ENCODE peak calls at places on chromosome 4, in ten cellular contexts. One of them, this sample, is unnamed.

GRCh38 chr4:183171484-183172267 is 72.6 kb downstream of the WWC2 start:
- DNase-seq in AG10803: no peak
- DNase-seq in brain microvascular endothelial cell: no peak
- DNase-seq in suprapubic skin: no peak
- DNase-seq in WTC11: no peak
- DNase-seq in hepatocyte: no peak
- DNase-seq in GM20000: no peak
- DNase-seq in right lobe of liver: no peak
- DNase-seq in activated B cell treated with CpG ODN at 0.5 μM for 24 hours: no peak
- DNase-seq in H1: no peak
- DNase-seq in this sample: no peak

GRCh38 chr4:85955614-85956295 is 404.1 kb downstream of the MAPK10 start:
- DNase-seq in AG10803: no peak
- DNase-seq in brain microvascular endothelial cell: no peak
- DNase-seq in suprapubic skin: no peak
- DNase-seq in WTC11: no peak
- DNase-seq in hepatocyte: no peak
- DNase-seq in GM20000: no peak
- DNase-seq in right lobe of liver: no peak
- DNase-seq in activated B cell treated with CpG ODN at 0.5 μM for 24 hours: no peak
- DNase-seq in H1: no peak
- DNase-seq in this sample: no peak

GRCh38 chr4:188109157-188109755 is at the start of gene TRIML2:
- DNase-seq in AG10803: no peak
- DNase-seq in brain microvascular endothelial cell: no peak
- DNase-seq in suprapubic skin: no peak
- DNase-seq in WTC11: peak
- DNase-seq in hepatocyte: no peak
- DNase-seq in GM20000: no peak
- DNase-seq in right lobe of liver: no peak
- DNase-seq in activated B cell treated with CpG ODN at 0.5 μM for 24 hours: no peak
- DNase-seq in H1: no peak
- DNase-seq in this sample: no peak

GRCh38 chr4:158535130-158535614 is 13.5 kb downstream of the RXFP1 start:
- DNase-seq in AG10803: peak
- DNase-seq in brain microvascular endothelial cell: peak
- DNase-seq in suprapubic skin: no peak
- DNase-seq in WTC11: no peak
- DNase-seq in hepatocyte: peak
- DNase-seq in GM20000: no peak
- DNase-seq in right lobe of liver: no peak
- DNase-seq in activated B cell treated with CpG ODN at 0.5 μM for 24 hours: no peak
- DNase-seq in H1: no peak
- DNase-seq in this sample: no peak

GRCh38 chr4:182555997-182556418 is 312.8 kb downstream of the TENM3 start:
- DNase-seq in AG10803: peak
- DNase-seq in brain microvascular endothelial cell: peak
- DNase-seq in suprapubic skin: no peak
- DNase-seq in WTC11: no peak
- DNase-seq in hepatocyte: peak
- DNase-seq in GM20000: no peak
- DNase-seq in right lobe of liver: no peak
- DNase-seq in activated B cell treated with CpG ODN at 0.5 μM for 24 hours: no peak
- DNase-seq in H1: no peak
- DNase-seq in this sample: no peak

GRCh38 chr4:59841698-59842097 is 1358.4 kb upstream of the ADGRL3 start:
- DNase-seq in AG10803: no peak
- DNase-seq in brain microvascular endothelial cell: no peak
- DNase-seq in suprapubic skin: no peak
- DNase-seq in WTC11: no peak
- DNase-seq in hepatocyte: no peak
- DNase-seq in GM20000: no peak
- DNase-seq in right lobe of liver: no peak
- DNase-seq in activated B cell treated with CpG ODN at 0.5 μM for 24 hours: no peak
- DNase-seq in H1: no peak
- DNase-seq in this sample: no peak

GRCh38 chr4:185464887-185465286 is 6.6 kb downstream of the CCDC110 start:
- DNase-seq in AG10803: no peak
- DNase-seq in brain microvascular endothelial cell: no peak
- DNase-seq in suprapubic skin: no peak
- DNase-seq in WTC11: no peak
- DNase-seq in hepatocyte: no peak
- DNase-seq in GM20000: no peak
- DNase-seq in right lobe of liver: no peak
- DNase-seq in activated B cell treated with CpG ODN at 0.5 μM for 24 hours: no peak
- DNase-seq in H1: no peak
- DNase-seq in this sample: no peak

GRCh38 chr4:40909363-40909876 is 159.7 kb downstream of the NSUN7 start:
- DNase-seq in AG10803: peak
- DNase-seq in brain microvascular endothelial cell: peak
- DNase-seq in suprapubic skin: no peak
- DNase-seq in WTC11: no peak
- DNase-seq in hepatocyte: peak
- DNase-seq in GM20000: no peak
- DNase-seq in right lobe of liver: no peak
- DNase-seq in activated B cell treated with CpG ODN at 0.5 μM for 24 hours: no peak
- DNase-seq in H1: no peak
- DNase-seq in this sample: no peak

GRCh38 chr4:128847074-128847724 is 37.7 kb downstream of the JADE1 start:
- DNase-seq in AG10803: no peak
- DNase-seq in brain microvascular endothelial cell: no peak
- DNase-seq in suprapubic skin: no peak
- DNase-seq in WTC11: no peak
- DNase-seq in hepatocyte: no peak
- DNase-seq in GM20000: no peak
- DNase-seq in right lobe of liver: no peak
- DNase-seq in activated B cell treated with CpG ODN at 0.5 μM for 24 hours: no peak
- DNase-seq in H1: no peak
- DNase-seq in this sample: no peak

GRCh38 chr4:66921433-66921832 is 623.9 kb downstream of the CENPC start:
- DNase-seq in AG10803: no peak
- DNase-seq in brain microvascular endothelial cell: no peak
- DNase-seq in suprapubic skin: no peak
- DNase-seq in WTC11: no peak
- DNase-seq in hepatocyte: no peak
- DNase-seq in GM20000: no peak
- DNase-seq in right lobe of liver: no peak
- DNase-seq in activated B cell treated with CpG ODN at 0.5 μM for 24 hours: no peak
- DNase-seq in H1: no peak
- DNase-seq in this sample: no peak

GRCh38 chr4:656651-657337 is 17.3 kb downstream of the ATP5ME start:
- DNase-seq in AG10803: no peak
- DNase-seq in brain microvascular endothelial cell: no peak
- DNase-seq in suprapubic skin: no peak
- DNase-seq in WTC11: no peak
- DNase-seq in hepatocyte: no peak
- DNase-seq in GM20000: no peak
- DNase-seq in right lobe of liver: no peak
- DNase-seq in activated B cell treated with CpG ODN at 0.5 μM for 24 hours: no peak
- DNase-seq in H1: no peak
- DNase-seq in this sample: no peak

DNA sequence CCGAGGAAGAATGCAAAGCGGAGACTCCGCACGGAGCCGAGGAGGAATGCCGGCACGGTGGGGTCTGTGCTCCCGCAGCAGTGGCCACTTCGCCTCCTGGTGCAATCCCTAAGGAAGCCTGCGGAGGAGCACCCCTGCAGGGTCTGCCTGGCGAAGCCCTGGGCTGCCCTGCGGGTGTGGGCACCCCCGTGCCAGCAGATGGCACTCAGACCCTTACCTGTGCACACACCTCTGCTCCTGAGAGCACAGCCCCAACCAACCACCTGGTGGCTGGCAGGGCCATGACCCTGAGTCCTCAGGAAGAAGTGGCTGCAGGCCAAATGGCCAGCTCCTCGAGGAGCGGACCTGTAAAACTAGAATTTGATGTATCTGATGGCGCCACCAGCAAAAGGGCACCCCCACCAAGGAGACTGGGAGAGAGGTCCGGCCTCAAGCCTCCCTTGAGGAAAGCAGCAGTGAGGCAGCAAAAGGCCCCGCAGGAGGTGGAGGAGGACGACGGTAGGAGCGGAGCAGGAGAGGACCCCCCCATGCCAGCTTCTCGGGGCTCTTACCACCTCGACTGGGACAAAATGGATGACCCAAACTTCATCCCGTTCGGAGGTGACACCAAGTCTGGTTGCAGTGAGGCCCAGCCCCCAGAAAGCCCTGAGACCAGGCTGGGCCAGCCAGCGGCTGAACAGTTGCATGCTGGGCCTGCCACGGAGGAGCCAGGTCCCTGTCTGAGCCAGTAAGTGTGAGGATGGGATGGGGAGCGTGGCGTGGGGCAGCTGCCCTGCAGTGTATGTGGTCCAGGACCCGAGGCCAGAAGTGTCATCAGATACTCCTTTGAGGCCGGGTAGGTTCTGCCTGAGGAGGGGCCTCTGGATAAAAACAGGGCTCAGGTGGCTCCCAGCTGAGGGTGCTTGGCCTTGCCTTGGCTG is 7.0 kb downstream of the TACC3 start:
- DNase-seq in AG10803: no peak
- DNase-seq in brain microvascular endothelial cell: no peak
- DNase-seq in suprapubic skin: no peak
- DNase-seq in WTC11: no peak
- DNase-seq in hepatocyte: no peak
- DNase-seq in GM20000: no peak
- DNase-seq in right lobe of liver: peak
- DNase-seq in activated B cell treated with CpG ODN at 0.5 μM for 24 hours: no peak
- DNase-seq in H1: no peak
- DNase-seq in this sample: no peak
- TF ChIP-seq CTCF in AG10803: no peak
- TF ChIP-seq CTCF in brain microvascular endothelial cell: peak
- TF ChIP-seq CTCF in suprapubic skin: no peak
- TF ChIP-seq CTCF in WTC11: no peak
- TF ChIP-seq CTCF in hepatocyte: no peak
- TF ChIP-seq CTCF in GM20000: no peak
- TF ChIP-seq CTCF in right lobe of liver: no peak
- TF ChIP-seq CTCF in activated B cell treated with CpG ODN at 0.5 μM for 24 hours: no peak
- TF ChIP-seq CTCF in H1: no peak
- TF ChIP-seq CTCF in this sample: no peak

GRCh38 chr4:129929984-129930383 is 834.0 kb downstream of the C4orf33 start:
- DNase-seq in AG10803: no peak
- DNase-seq in brain microvascular endothelial cell: no peak
- DNase-seq in suprapubic skin: no peak
- DNase-seq in WTC11: no peak
- DNase-seq in hepatocyte: no peak
- DNase-seq in GM20000: no peak
- DNase-seq in right lobe of liver: no peak
- DNase-seq in activated B cell treated with CpG ODN at 0.5 μM for 24 hours: no peak
- DNase-seq in H1: no peak
- DNase-seq in this sample: no peak

GRCh38 chr4:129926936-129927335 is 831.0 kb downstream of the C4orf33 start:
- DNase-seq in AG10803: no peak
- DNase-seq in brain microvascular endothelial cell: no peak
- DNase-seq in suprapubic skin: no peak
- DNase-seq in WTC11: no peak
- DNase-seq in hepatocyte: peak
- DNase-seq in GM20000: no peak
- DNase-seq in right lobe of liver: no peak
- DNase-seq in activated B cell treated with CpG ODN at 0.5 μM for 24 hours: no peak
- DNase-seq in H1: no peak
- DNase-seq in this sample: no peak

GRCh38 chr4:129929052-129929451 is 833.1 kb downstream of the C4orf33 start:
- DNase-seq in AG10803: no peak
- DNase-seq in brain microvascular endothelial cell: no peak
- DNase-seq in suprapubic skin: no peak
- DNase-seq in WTC11: peak
- DNase-seq in hepatocyte: peak
- DNase-seq in GM20000: no peak
- DNase-seq in right lobe of liver: no peak
- DNase-seq in activated B cell treated with CpG ODN at 0.5 μM for 24 hours: no peak
- DNase-seq in H1: no peak
- DNase-seq in this sample: no peak
- TF ChIP-seq CTCF in AG10803: no peak
- TF ChIP-seq CTCF in brain microvascular endothelial cell: peak
- TF ChIP-seq CTCF in suprapubic skin: no peak
- TF ChIP-seq CTCF in WTC11: peak
- TF ChIP-seq CTCF in hepatocyte: peak
- TF ChIP-seq CTCF in GM20000: peak
- TF ChIP-seq CTCF in right lobe of liver: peak
- TF ChIP-seq CTCF in activated B cell treated with CpG ODN at 0.5 μM for 24 hours: no peak
- TF ChIP-seq CTCF in H1: peak
- TF ChIP-seq CTCF in this sample: peak

GRCh38 chr4:9927317-9928007 is 93.8 kb downstream of the SLC2A9 start:
- DNase-seq in AG10803: no peak
- DNase-seq in brain microvascular endothelial cell: no peak
- DNase-seq in suprapubic skin: no peak
- DNase-seq in WTC11: no peak
- DNase-seq in hepatocyte: no peak
- DNase-seq in GM20000: no peak
- DNase-seq in right lobe of liver: no peak
- DNase-seq in activated B cell treated with CpG ODN at 0.5 μM for 24 hours: no peak
- DNase-seq in H1: no peak
- DNase-seq in this sample: no peak
- TF ChIP-seq CTCF in AG10803: no peak
- TF ChIP-seq CTCF in brain microvascular endothelial cell: no peak
- TF ChIP-seq CTCF in suprapubic skin: no peak
- TF ChIP-seq CTCF in WTC11: no peak
- TF ChIP-seq CTCF in hepatocyte: no peak
- TF ChIP-seq CTCF in GM20000: no peak
- TF ChIP-seq CTCF in right lobe of liver: no peak
- TF ChIP-seq CTCF in activated B cell treated with CpG ODN at 0.5 μM for 24 hours: no peak
- TF ChIP-seq CTCF in H1: peak
- TF ChIP-seq CTCF in this sample: no peak

GRCh38 chr4:17580969-17581368 is 4.0 kb downstream of the LAP3 start:
- DNase-seq in AG10803: peak
- DNase-seq in brain microvascular endothelial cell: peak
- DNase-seq in suprapubic skin: no peak
- DNase-seq in WTC11: no peak
- DNase-seq in hepatocyte: no peak
- DNase-seq in GM20000: no peak
- DNase-seq in right lobe of liver: no peak
- DNase-seq in activated B cell treated with CpG ODN at 0.5 μM for 24 hours: no peak
- DNase-seq in H1: no peak
- DNase-seq in this sample: no peak

GRCh38 chr4:17574206-17574605 is 2.8 kb upstream of the LAP3 start:
- DNase-seq in AG10803: no peak
- DNase-seq in brain microvascular endothelial cell: no peak
- DNase-seq in suprapubic skin: no peak
- DNase-seq in WTC11: no peak
- DNase-seq in hepatocyte: no peak
- DNase-seq in GM20000: no peak
- DNase-seq in right lobe of liver: no peak
- DNase-seq in activated B cell treated with CpG ODN at 0.5 μM for 24 hours: no peak
- DNase-seq in H1: no peak
- DNase-seq in this sample: no peak

GRCh38 chr4:17576932-17577659 is at the start of gene LAP3:
- DNase-seq in AG10803: peak
- DNase-seq in brain microvascular endothelial cell: peak
- DNase-seq in suprapubic skin: peak
- DNase-seq in WTC11: peak
- DNase-seq in hepatocyte: peak
- DNase-seq in GM20000: peak
- DNase-seq in right lobe of liver: peak
- DNase-seq in activated B cell treated with CpG ODN at 0.5 μM for 24 hours: peak
- DNase-seq in H1: peak
- DNase-seq in this sample: peak

GRCh38 chr4:17578482-17578891 is 1.5 kb downstream of the LAP3 start:
- DNase-seq in AG10803: no peak
- DNase-seq in brain microvascular endothelial cell: no peak
- DNase-seq in suprapubic skin: no peak
- DNase-seq in WTC11: no peak
- DNase-seq in hepatocyte: no peak
- DNase-seq in GM20000: peak
- DNase-seq in right lobe of liver: no peak
- DNase-seq in activated B cell treated with CpG ODN at 0.5 μM for 24 hours: no peak
- DNase-seq in H1: no peak
- DNase-seq in this sample: no peak

GRCh38 chr4:17577660-17578481 is 873 bp downstream of the LAP3 start:
- DNase-seq in AG10803: peak
- DNase-seq in brain microvascular endothelial cell: peak
- DNase-seq in suprapubic skin: peak
- DNase-seq in WTC11: peak
- DNase-seq in hepatocyte: peak
- DNase-seq in GM20000: peak
- DNase-seq in right lobe of liver: peak
- DNase-seq in activated B cell treated with CpG ODN at 0.5 μM for 24 hours: no peak
- DNase-seq in H1: no peak
- DNase-seq in this sample: no peak
- TF ChIP-seq CTCF in AG10803: no peak
- TF ChIP-seq CTCF in brain microvascular endothelial cell: peak
- TF ChIP-seq CTCF in suprapubic skin: no peak
- TF ChIP-seq CTCF in WTC11: no peak
- TF ChIP-seq CTCF in hepatocyte: peak
- TF ChIP-seq CTCF in GM20000: no peak
- TF ChIP-seq CTCF in right lobe of liver: no peak
- TF ChIP-seq CTCF in activated B cell treated with CpG ODN at 0.5 μM for 24 hours: no peak
- TF ChIP-seq CTCF in H1: no peak
- TF ChIP-seq CTCF in this sample: no peak